ENCODE peak calls at places on chromosomes 13 and 19, in nine cellular contexts. M, T, A, H, K, R, X, I and C are unnamed samples.

GRCh38 chr19:54209058-54209747 is 8.5 kb downstream of the RPS9 start:
- DNase-seq in M (peak; percentile 23), T (no peak), A (no peak), H (no peak), K (no peak), R (no peak), X (no peak), I (no peak), C (no peak)

GRCh38 chr19:38734426-38735256 is 9.6 kb downstream of the CAPN12 start:
- DNase-seq in M (no peak), T (peak; percentile 52), A (no peak), H (no peak), K (peak; percentile 41), R (peak; percentile 15), X (no peak), I (peak; percentile 17), C (peak; percentile 63)

GRCh38 chr19:2097330-2098327 is 914 bp downstream of the IZUMO4 start:
- DNase-seq in M (no peak), T (no peak), A (no peak), H (no peak), K (no peak), R (peak; percentile 69), X (no peak), I (no peak), C (no peak)

GRCh38 chr19:33520844-33521479 is 629 bp downstream of the PEPD start:
- DNase-seq in M (no peak), T (no peak), A (no peak), H (no peak), K (no peak), R (peak; percentile 43), X (no peak), I (no peak), C (no peak)

GRCh38 chr13:113736258-113736731 is 22.7 kb upstream of the TMEM255B start:
- DNase-seq in M (no peak), T (no peak), A (no peak), H (no peak), K (no peak), R (no peak), X (no peak), I (no peak), C (no peak)

GRCh38 chr13:76043882-76044281 is 407.8 kb downstream of the LMO7 start:
- DNase-seq in M (no peak), T (no peak), A (no peak), H (no peak), K (no peak), R (peak; percentile 46), X (no peak), I (no peak), C (no peak)

GRCh38 chr19:46021531-46022041 is 1.3 kb downstream of the PGLYRP1 start:
- DNase-seq in M (no peak), T (no peak), A (no peak), H (no peak), K (no peak), R (no peak), X (no peak), I (no peak), C (no peak)

GRCh38 chr13:106566682-106567420 is 1.1 kb downstream of the ARGLU1 start:
- DNase-seq in M (peak; percentile 67), T (no peak), A (peak; percentile 28), H (peak; percentile 66), K (peak; percentile 11), R (peak; percentile 77), X (no peak), I (peak; percentile 54), C (peak; percentile 56)

GRCh38 chr19:9857076-9857721 is 22.1 kb downstream of the PIN1 start:
- DNase-seq in M (no peak), T (no peak), A (no peak), H (no peak), K (no peak), R (no peak), X (no peak), I (no peak), C (no peak)

GRCh38 chr13:105290596-105290995 is 1244.9 kb downstream of the EFNB2 start:
- DNase-seq in M (no peak), T (no peak), A (no peak), H (no peak), K (no peak), R (no peak), X (no peak), I (no peak), C (no peak)

GRCh38 chr19:993361-993830 is 6.8 kb upstream of the GRIN3B start:
- DNase-seq in M (no peak), T (no peak), A (no peak), H (no peak), K (no peak), R (no peak), X (no peak), I (no peak), C (no peak)

GRCh38 chr13:99871249-99871898 is 100.2 kb downstream of the ZIC5 start:
- DNase-seq in M (no peak), T (no peak), A (no peak), H (no peak), K (no peak), R (peak; percentile 96), X (no peak), I (no peak), C (no peak)

GRCh38 chr13:77002590-77003190 is 10.8 kb downstream of the CLN5 start:
- DNase-seq in M (peak; percentile 53), T (no peak), A (no peak), H (no peak), K (no peak), R (peak; percentile 49), X (no peak), I (no peak), C (no peak)

GRCh38 chr19:42450314-42450934 is 7.7 kb upstream of the CXCL17 start:
- DNase-seq in M (peak; percentile 91), T (peak; percentile 69), A (peak; percentile 64), H (peak; percentile 48), K (peak; percentile 85), R (peak; percentile 88), X (peak; percentile 58), I (peak; percentile 63), C (peak; percentile 65)

GRCh38 chr19:54389556-54389955 is 24.8 kb upstream of the LAIR1 start:
- DNase-seq in M (no peak), T (no peak), A (no peak), H (no peak), K (no peak), R (no peak), X (no peak), I (no peak), C (no peak)

GRCh38 chr19:40692212-40692551 is 1.7 kb upstream of the NUMBL start:
- DNase-seq in M (no peak), T (no peak), A (no peak), H (no peak), K (no peak), R (no peak), X (no peak), I (no peak), C (no peak)

GRCh38 chr19:29467824-29468401 is 57.9 kb upstream of the VSTM2B start:
- DNase-seq in M (peak; percentile 28), T (no peak), A (no peak), H (no peak), K (peak; percentile 40), R (peak; percentile 54), X (no peak), I (no peak), C (no peak)

GRCh38 chr19:14661372-14661924 is 13.2 kb downstream of the ADGRE3 start:
- DNase-seq in M (no peak), T (no peak), A (no peak), H (no peak), K (no peak), R (no peak), X (no peak), I (no peak), C (no peak)

GRCh38 chr19:4764290-4764660 is 27.3 kb upstream of the FEM1A start:
- DNase-seq in M (no peak), T (no peak), A (no peak), H (no peak), K (no peak), R (no peak), X (no peak), I (no peak), C (no peak)

GRCh38 chr13:83895994-83896580 is 13.8 kb upstream of the SLITRK1 start:
- DNase-seq in M (peak; percentile 5), T (no peak), A (no peak), H (no peak), K (no peak), R (no peak), X (no peak), I (no peak), C (no peak)

GRCh38 chr19:31355330-31356289 is 6.4 kb upstream of the TSHZ3 start:
- DNase-seq in M (no peak), T (no peak), A (no peak), H (no peak), K (no peak), R (no peak), X (no peak), I (no peak), C (no peak)

GRCh38 chr13:111866731-111867245 is 200.2 kb upstream of the SOX1 start:
- DNase-seq in M (no peak), T (no peak), A (no peak), H (no peak), K (no peak), R (no peak), X (no peak), I (no peak), C (no peak)

GRCh38 chr13:48038763-48039162 is 1.2 kb downstream of the NUDT15 start:
- DNase-seq in M (no peak), T (no peak), A (no peak), H (no peak), K (no peak), R (peak; percentile 21), X (no peak), I (no peak), C (peak; percentile 7)

GRCh38 chr19:51524661-51525264 is 6.7 kb downstream of the SIGLEC6 start:
- DNase-seq in M (no peak), T (no peak), A (no peak), H (no peak), K (no peak), R (no peak), X (no peak), I (no peak), C (no peak)

GRCh38 chr19:57769345-57770131 is at the start of gene ZNF586:
- DNase-seq in M (peak; percentile 93), T (peak; percentile 82), A (peak; percentile 60), H (peak; percentile 87), K (peak; percentile 91), R (no peak), X (peak; percentile 80), I (peak; percentile 91), C (peak; percentile 99)

GRCh38 chr19:54248016-54248601 is 5.5 kb upstream of the LILRA6 start:
- DNase-seq in M (peak; percentile 54), T (no peak), A (no peak), H (no peak), K (no peak), R (no peak), X (no peak), I (no peak), C (no peak)

GRCh38 chr13:71514900-71515598 is 352.0 kb downstream of the DACH1 start:
- DNase-seq in M (no peak), T (no peak), A (no peak), H (no peak), K (no peak), R (no peak), X (no peak), I (no peak), C (no peak)

GRCh38 chr13:33283195-33283910 is 2.2 kb downstream of the STARD13 start:
- DNase-seq in M (peak; percentile 43), T (no peak), A (no peak), H (no peak), K (no peak), R (no peak), X (no peak), I (no peak), C (no peak)

GRCh38 chr19:16847407-16847806 is 18.2 kb downstream of the SIN3B start:
- DNase-seq in M (no peak), T (no peak), A (no peak), H (no peak), K (no peak), R (no peak), X (no peak), I (no peak), C (no peak)

GRCh38 chr19:40811478-40812341 is 12.7 kb downstream of the EGLN2 start:
- DNase-seq in M (no peak), T (no peak), A (no peak), H (no peak), K (no peak), R (no peak), X (no peak), I (no peak), C (no peak)

GRCh38 chr13:45847554-45848224 is 3.9 kb downstream of the SIAH3 start:
- DNase-seq in M (no peak), T (peak; percentile 29), A (no peak), H (peak; percentile 22), K (peak; percentile 42), R (no peak), X (no peak), I (no peak), C (no peak)